ENCODE peak calls at places on chromosome 20, in four cellular contexts. T is NCI-H2107, E is iris pigment epithelial cell, O is germinal center. J is an unnamed sample.

GRCh38 chr20:43530321-43531090 is 23.0 kb downstream of the L3MBTL1 start:
- DNase-seq in O (no peak), E (no peak), T (no peak), J (peak; percentile 57)

GRCh38 chr20:59207742-59208357 is 44.2 kb downstream of the ZNF831 start:
- DNase-seq in E (no peak), O (peak; percentile 87), T (no peak), J (peak; percentile 56)

GRCh38 chr20:2304180-2304579 is 8.4 kb downstream of the TGM3 start:
- DNase-seq in T (no peak), O (no peak), E (no peak), J (no peak)

GRCh38 chr20:63750807-63751470 is 11.4 kb downstream of the SLC2A4RG start:
- DNase-seq in E (no peak), O (no peak), T (no peak), J (no peak)

GRCh38 chr20:62219101-62219991 is 732 bp downstream of the HRH3 start:
- DNase-seq in T (no peak), O (no peak), E (peak; percentile 23), J (no peak)

GRCh38 chr20:48959902-48960550 is 38.5 kb downstream of the ARFGEF2 start:
- DNase-seq in O (no peak), E (peak; percentile 78), T (no peak), J (no peak)

GRCh38 chr20:22675337-22675736 is 91.0 kb upstream of the FOXA2 start:
- DNase-seq in T (no peak), E (no peak), O (no peak), J (no peak)

GRCh38 chr20:18388860-18389259 is 78.0 kb downstream of the DZANK1 start:
- DNase-seq in E (peak; percentile 95), O (no peak), T (no peak), J (no peak)

GRCh38 chr20:41693136-41693979 is 75.2 kb upstream of the CHD6 start:
- DNase-seq in E (peak; percentile 92), O (peak; percentile 70), T (peak; percentile 67), J (peak; percentile 92)

GRCh38 chr20:50110141-50111047 is 2.6 kb downstream of the UBE2V1 start:
- DNase-seq in E (peak; percentile 67), T (no peak), O (peak; percentile 44), J (peak; percentile 63)

GRCh38 chr20:3237958-3238615 is 903 bp downstream of the SLC4A11 start:
- DNase-seq in O (no peak), E (no peak), T (no peak), J (no peak)

GRCh38 chr20:1323830-1324597 is 4.9 kb downstream of the SDCBP2 start:
- DNase-seq in T (no peak), E (no peak), O (no peak), J (no peak)

GRCh38 chr20:10478930-10479329 is 43.8 kb downstream of the SLX4IP start:
- DNase-seq in E (no peak), O (no peak), T (no peak), J (no peak)

GRCh38 chr20:32021091-32021490 is 10.9 kb downstream of the CCM2L start:
- DNase-seq in E (no peak), O (no peak), T (no peak), J (no peak)

GRCh38 chr20:52200870-52201269 is 9.3 kb upstream of the ZFP64 start:
- DNase-seq in T (no peak), O (no peak), E (no peak), J (no peak)

GRCh38 chr20:35976012-35976411 is 7.6 kb downstream of the CNBD2 start:
- DNase-seq in O (no peak), T (no peak), E (no peak), J (peak; percentile 73)

GRCh38 chr20:36830791-36831691 is 44.9 kb upstream of the TLDC2 start:
- DNase-seq in T (no peak), O (no peak), E (peak; percentile 34), J (no peak)

GRCh38 chr20:33882481-33882880 is 71.3 kb downstream of the CHMP4B start:
- DNase-seq in O (no peak), T (no peak), E (no peak), J (no peak)

GRCh38 chr20:37914672-37915433 is 11.9 kb downstream of the VSTM2L start:
- DNase-seq in O (no peak), T (no peak), E (no peak), J (no peak)

GRCh38 chr20:52630138-52630537 is 342.0 kb upstream of the TSHZ2 start:
- DNase-seq in O (no peak), E (no peak), T (no peak), J (no peak)

GRCh38 chr20:64077876-64078551 is 1.3 kb downstream of the RGS19 start:
- DNase-seq in E (no peak), O (peak; percentile 77), T (no peak), J (no peak)

GRCh38 chr20:50580016-50580747 is 70.0 kb downstream of the PTPN1 start:
- DNase-seq in E (no peak), O (peak; percentile 79), T (no peak), J (peak; percentile 46)

GRCh38 chr20:16544949-16545348 is 28.3 kb downstream of the KIF16B start:
- DNase-seq in T (no peak), O (no peak), E (no peak), J (no peak)

GRCh38 chr20:62716198-62716940 is 7.7 kb downstream of the NTSR1 start:
- DNase-seq in E (peak; percentile 41), O (no peak), T (no peak), J (no peak)

GRCh38 chr20:51402201-51402600 is 140.3 kb downstream of the NFATC2 start:
- DNase-seq in T (no peak), O (peak; percentile 39), E (peak; percentile 84), J (peak; percentile 15)

GRCh38 chr20:47117789-47118188 is 223.1 kb downstream of the EYA2 start:
- DNase-seq in T (no peak), O (no peak), E (no peak), J (no peak)

GRCh38 chr20:3749689-3750639 is 17.5 kb downstream of the HSPA12B start:
- DNase-seq in E (no peak), O (peak; percentile 79), T (no peak), J (peak; percentile 28)

GRCh38 chr20:8803065-8803464 is 265.8 kb upstream of the PLCB4 start:
- DNase-seq in T (no peak), O (no peak), E (no peak), J (no peak)

GRCh38 chr20:6008254-6008653 is 45.6 kb downstream of the LRRN4 start:
- DNase-seq in T (no peak), O (no peak), E (peak; percentile 99), J (no peak)

GRCh38 chr20:48783533-48784272 is 44.1 kb downstream of the PREX1 start:
- DNase-seq in T (no peak), O (no peak), E (peak; percentile 7), J (peak; percentile 38)

J was measured in RPMI8226.